ENCODE peak calls at places on chromosomes 16 and 17, in four cellular contexts. H is HFF-Myc, I is left ventricle myocardium inferior, D is AG10803. M is an unnamed sample.

GRCh38 chr17:36848008-36848902 is 89.0 kb upstream of the LHX1 start:
- DNase-seq in H (no peak), D (no peak), I (no peak), M (no peak)

GRCh38 chr16:4694664-4695451 is 1.5 kb downstream of the NUDT16L1 start:
- DNase-seq in I (peak), H (no peak), D (peak), M (no peak)

GRCh38 chr16:84065536-84066132 is 23.0 kb upstream of the SLC38A8 start:
- DNase-seq in D (peak), H (peak), I (no peak), M (no peak)

GRCh38 chr17:8487130-8487645 is 51.5 kb downstream of the NDEL1 start:
- DNase-seq in I (no peak), D (no peak), H (no peak), M (no peak)

GRCh38 chr16:56632160-56632847 is at the start of gene MT1M:
- DNase-seq in H (no peak), D (no peak), I (peak), M (no peak)

GRCh38 chr17:81519284-81520020 is 6.9 kb upstream of the ACTG1 start:
- DNase-seq in D (no peak), H (no peak), I (no peak), M (no peak)

GRCh38 chr17:8141046-8141445 is 11.2 kb downstream of the PER1 start:
- DNase-seq in D (no peak), I (no peak), H (no peak), M (no peak)

GRCh38 chr17:50905460-50905803 is 39.3 kb upstream of the TOB1 start:
- DNase-seq in H (no peak), I (no peak), D (no peak), M (no peak)

GRCh38 chr17:74042241-74042640 is 161.2 kb upstream of the RPL38 start:
- DNase-seq in I (no peak), H (no peak), D (no peak), M (no peak)

GRCh38 chr17:19383681-19384470 is 3.1 kb downstream of the MFAP4 start:
- DNase-seq in I (peak), D (peak), H (no peak), M (no peak)

GRCh38 chr17:20095366-20096080 is 86.4 kb downstream of the SPECC1 start:
- DNase-seq in H (peak), D (peak), I (peak), M (no peak)

GRCh38 chr17:62085511-62086408 is 20.7 kb upstream of the MED13 start:
- DNase-seq in D (peak), I (no peak), H (no peak), M (no peak)

GRCh38 chr17:30832438-30832790 is 648 bp downstream of the ATAD5 start:
- DNase-seq in I (no peak), H (no peak), D (no peak), M (no peak)

GRCh38 chr16:21277927-21278706 is at the start of gene CRYM:
- DNase-seq in D (no peak), H (no peak), I (peak), M (no peak)

GRCh38 chr17:47955497-47956461 is 1.9 kb downstream of the PRR15L start:
- DNase-seq in H (no peak), D (no peak), I (no peak), M (no peak)

GRCh38 chr17:77854083-77854758 is 104.3 kb upstream of the TNRC6C start:
- DNase-seq in I (peak), D (no peak), H (no peak), M (no peak)

GRCh38 chr16:89065445-89065795 is 28.2 kb upstream of the ACSF3 start:
- DNase-seq in I (no peak), H (no peak), D (no peak), M (no peak)

GRCh38 chr17:74212913-74213791 is at the start of gene TTYH2:
- DNase-seq in D (peak), H (peak), I (peak), M (no peak)

GRCh38 chr17:74005790-74006189 is 197.7 kb upstream of the RPL38 start:
- DNase-seq in D (no peak), I (no peak), H (no peak), M (no peak)

GRCh38 chr16:88554711-88555264 is 15.4 kb upstream of the ZC3H18 start:
- DNase-seq in H (no peak), D (no peak), I (no peak), M (no peak)

GRCh38 chr16:59632266-59632855 is 898.2 kb upstream of the GOT2 start:
- DNase-seq in H (no peak), I (no peak), D (peak), M (no peak)

GRCh38 chr17:47423406-47424295 is 99.9 kb downstream of the EFCAB13 start:
- DNase-seq in H (no peak), D (no peak), I (peak), M (no peak)

GRCh38 chr16:72903176-72903575 is 144.8 kb downstream of the ZFHX3 start:
- DNase-seq in D (no peak), I (no peak), H (no peak), M (no peak)

GRCh38 chr17:45410144-45411091 is 22.3 kb downstream of the ARHGAP27 start:
- DNase-seq in D (no peak), I (no peak), H (no peak), M (no peak)

GRCh38 chr17:62911106-62911505 is 54.9 kb upstream of the TANC2 start:
- DNase-seq in H (no peak), I (no peak), D (peak), M (no peak)

GRCh38 chr16:53421248-53421647 is 13.0 kb upstream of the RBL2 start:
- DNase-seq in I (no peak), H (no peak), D (no peak), M (no peak)

GRCh38 chr17:11485802-11486421 is 112.4 kb upstream of the DNAH9 start:
- DNase-seq in I (no peak), D (no peak), H (no peak), M (no peak)

GRCh38 chr17:2406271-2406902 is 5.5 kb upstream of the MNT start:
- DNase-seq in H (no peak), D (no peak), I (no peak), M (no peak)

GRCh38 chr17:6427284-6427781 is 7.6 kb downstream of the AIPL1 start:
- DNase-seq in I (no peak), H (no peak), D (peak), M (no peak)
- TF ChIP-seq CTCF in I (no peak), H (no peak), D (peak), M (no peak)

DNA sequence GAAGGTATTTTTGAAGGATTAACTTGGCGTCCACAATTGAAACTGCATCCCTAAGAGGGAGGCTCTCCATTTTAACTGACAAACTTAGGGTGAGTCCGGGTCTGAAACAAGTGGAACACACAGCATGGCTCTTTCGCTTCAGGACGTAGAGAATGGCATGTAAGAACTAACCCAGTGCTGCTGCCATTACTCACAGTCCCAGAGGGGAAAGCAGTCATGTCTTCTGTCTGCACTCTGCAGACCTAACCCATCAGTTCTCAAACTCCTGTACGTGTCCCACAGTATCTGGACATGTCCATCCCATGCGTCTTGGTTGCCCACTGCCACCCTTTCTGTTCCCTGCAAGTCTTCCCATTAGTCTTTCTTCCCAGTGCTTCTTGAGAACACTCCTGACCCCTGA is 563 bp downstream of the ST6GALNAC1 start:
- DNase-seq in I (no peak), H (no peak), D (no peak), M (no peak)
- TF ChIP-seq CTCF in I (no peak), H (no peak), D (no peak), M (no peak)

GRCh38 chr17:5354310-5354709 is 65.2 kb downstream of the NUP88 start:
- DNase-seq in D (no peak), H (no peak), I (no peak), M (no peak)
- TF ChIP-seq CTCF in D (no peak), H (no peak), I (no peak), M (no peak)

DNA sequence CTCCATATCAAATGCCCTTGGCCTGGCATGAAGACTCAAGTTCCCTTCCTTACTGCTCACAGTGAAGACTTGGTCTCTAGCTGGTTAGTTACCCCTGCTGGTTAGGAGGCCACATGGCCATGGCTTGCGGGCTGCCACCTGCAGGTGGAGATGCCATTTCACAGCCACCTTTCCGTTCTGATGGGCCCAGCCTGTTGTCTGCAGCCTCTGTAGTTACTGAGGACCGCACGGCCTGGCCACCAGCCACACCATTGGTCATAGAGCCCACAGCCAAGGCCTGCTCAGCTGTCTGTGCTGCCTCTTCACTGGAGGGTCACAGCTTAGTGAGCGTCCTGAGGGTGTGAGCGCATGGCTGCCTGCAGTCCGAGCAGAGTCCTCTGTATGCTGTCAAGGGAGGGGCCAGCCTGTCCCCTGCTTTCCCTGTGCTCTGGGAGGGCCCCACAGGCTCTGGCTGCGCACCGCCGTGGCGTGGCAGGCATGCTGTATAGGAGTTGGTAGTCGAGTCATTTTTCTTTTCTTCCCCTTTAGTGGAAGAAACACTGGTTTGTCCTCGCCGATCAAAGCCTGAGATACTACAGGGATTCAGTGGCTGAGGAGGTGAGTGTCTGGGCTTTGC is 59.2 kb downstream of the PLD6 start:
- DNase-seq in H (no peak), D (no peak), I (no peak), M (no peak)
- TF ChIP-seq CTCF in H (peak), D (peak), I (no peak), M (peak)

DNA sequence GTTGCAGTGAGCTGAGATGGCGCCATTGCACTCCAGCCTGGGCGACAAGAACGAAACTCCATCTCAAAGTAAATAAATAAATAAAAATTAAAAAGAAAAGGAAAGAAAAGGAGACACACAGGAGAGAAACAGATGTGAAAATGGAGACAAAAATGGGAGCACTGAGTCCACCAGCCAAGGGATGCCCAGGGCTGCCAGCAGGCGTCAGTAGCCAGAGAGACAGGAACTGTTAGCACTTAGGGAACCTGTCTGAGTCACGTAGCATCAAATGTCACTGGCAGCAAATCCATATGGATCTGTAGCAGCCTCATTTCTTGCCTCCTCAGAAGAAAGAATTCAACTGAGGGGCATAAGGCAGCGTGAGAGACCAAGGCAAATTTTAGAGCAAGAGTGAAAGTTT is 79.7 kb downstream of the CYLD start:
- DNase-seq in H (peak), I (no peak), D (no peak), M (no peak)
- TF ChIP-seq CTCF in H (peak), I (no peak), D (peak), M (peak)